ENCODE peak calls at places on chromosomes 7 and 10, in five cellular contexts. L is RWPE1, D is right lobe of liver, T is GM13977, F is left lung. U is an unnamed sample.

GRCh38 chr7:149126662-149127321 is 668 bp upstream of the ZNF425 start:
- DNase-seq in L (peak), D (peak), T (peak), F (peak), U (peak)

GRCh38 chr7:38220452-38220851 is 42.4 kb downstream of the STARD3NL start:
- DNase-seq in L (no peak), D (no peak), T (no peak), F (no peak), U (no peak)

GRCh38 chr7:35988105-35988504 is 164.9 kb upstream of the EEPD1 start:
- DNase-seq in L (no peak), D (no peak), T (no peak), F (no peak), U (no peak)

GRCh38 chr7:139108256-139109187 is 998 bp downstream of the ZC3HAV1 start:
- DNase-seq in L (peak), D (peak), T (peak), F (peak), U (peak)

GRCh38 chr10:12717981-12718707 is 283.4 kb downstream of the CCDC3 start:
- DNase-seq in L (peak), D (no peak), T (no peak), F (no peak), U (no peak)

GRCh38 chr7:4241791-4242190 is 440.3 kb upstream of the FOXK1 start:
- DNase-seq in L (no peak), D (no peak), T (no peak), F (no peak), U (no peak)

GRCh38 chr7:116863168-116863670 is 832 bp downstream of the CAPZA2 start:
- DNase-seq in L (peak), D (peak), T (peak), F (no peak), U (no peak)

GRCh38 chr10:97153276-97153850 is 32.4 kb downstream of the SLIT1 start:
- DNase-seq in L (no peak), D (no peak), T (no peak), F (no peak), U (no peak)

GRCh38 chr10:9508616-9509015 is 1454.1 kb downstream of the GATA3 start:
- DNase-seq in L (no peak), D (no peak), T (no peak), F (no peak), U (no peak)

GRCh38 chr10:3672220-3672619 is 112.8 kb downstream of the KLF6 start:
- DNase-seq in L (no peak), D (no peak), T (no peak), F (no peak), U (no peak)

GRCh38 chr10:132532784-132533560 is 4.6 kb upstream of the INPP5A start:
- DNase-seq in L (peak), D (no peak), T (no peak), F (peak), U (no peak)

GRCh38 chr10:90321132-90321816 is 536.6 kb downstream of the HTR7 start:
- DNase-seq in L (no peak), D (no peak), T (no peak), F (no peak), U (no peak)

GRCh38 chr7:42739591-42739990 is 172.3 kb downstream of the C7orf25 start:
- DNase-seq in L (no peak), D (no peak), T (no peak), F (no peak), U (no peak)

GRCh38 chr7:150778014-150778737 is 22.0 kb downstream of the TMEM176B start:
- DNase-seq in L (no peak), D (peak), T (no peak), F (no peak), U (no peak)

GRCh38 chr10:33571616-33572015 is 237.1 kb upstream of the NRP1 start:
- DNase-seq in L (peak), D (no peak), T (no peak), F (no peak), U (no peak)

GRCh38 chr10:127044191-127044590 is 139.0 kb downstream of the DOCK1 start:
- DNase-seq in L (peak), D (no peak), T (no peak), F (no peak), U (no peak)

GRCh38 chr10:43170491-43170890 is 32.2 kb downstream of the CSGALNACT2 start:
- DNase-seq in L (no peak), D (no peak), T (no peak), F (no peak), U (no peak)

GRCh38 chr10:21810582-21811244 is 192.8 kb downstream of the DNAJC1 start:
- DNase-seq in L (peak), D (no peak), T (no peak), F (no peak), U (no peak)

GRCh38 chr7:43572516-43573049 is 10.3 kb upstream of the STK17A start:
- DNase-seq in L (peak), D (no peak), T (no peak), F (no peak), U (no peak)

GRCh38 chr7:76317782-76318487 is 15.5 kb downstream of the HSPB1 start:
- DNase-seq in L (peak), D (peak), T (peak), F (peak), U (peak)

GRCh38 chr7:130441408-130441854 is 615 bp upstream of the CEP41 start:
- DNase-seq in L (no peak), D (no peak), T (no peak), F (no peak), U (no peak)

GRCh38 chr7:1058821-1059199 is 14.5 kb downstream of the GPR146 start:
- DNase-seq in L (no peak), D (no peak), T (no peak), F (peak), U (no peak)

GRCh38 chr7:20596653-20597052 is 18.8 kb upstream of the ABCB5 start:
- DNase-seq in L (peak), D (no peak), T (no peak), F (no peak), U (no peak)

GRCh38 chr7:82429408-82429807 is 14.2 kb downstream of the CACNA2D1 start:
- DNase-seq in L (no peak), D (no peak), T (no peak), F (no peak), U (no peak)

GRCh38 chr7:44377681-44378421 is 52.5 kb upstream of the CAMK2B start:
- DNase-seq in L (peak), D (no peak), T (peak), F (no peak), U (no peak)

GRCh38 chr10:131017566-131018285 is 293.8 kb downstream of the TCERG1L start:
- DNase-seq in L (no peak), D (peak), T (no peak), F (no peak), U (no peak)

GRCh38 chr10:68106656-68107055 is 2.6 kb upstream of the MYPN start:
- DNase-seq in L (no peak), D (no peak), T (no peak), F (no peak), U (no peak)

GRCh38 chr10:4623757-4624420 is 202.1 kb upstream of the AKR1E2 start:
- DNase-seq in L (peak), D (no peak), T (no peak), F (no peak), U (no peak)

GRCh38 chr7:80918909-80919721 is at the start of gene SEMA3C:
- DNase-seq in L (peak), D (peak), T (peak), F (peak), U (no peak)

GRCh38 chr7:39353615-39354376 is 212.4 kb upstream of the YAE1 start:
- DNase-seq in L (peak), D (peak), T (no peak), F (peak), U (no peak)

GRCh38 chr10:50312464-50313437 is 61.4 kb upstream of the ASAH2 start:
- DNase-seq in L (peak), D (no peak), T (no peak), F (no peak), U (no peak)

GRCh38 chr10:50309342-50309741 is 58.0 kb upstream of the ASAH2 start:
- DNase-seq in L (no peak), D (no peak), T (no peak), F (no peak), U (no peak)

GRCh38 chr10:50316169-50316568 is 64.9 kb upstream of the ASAH2 start:
- DNase-seq in L (no peak), D (no peak), T (no peak), F (no peak), U (no peak)

GRCh38 chr10:50314169-50315071 is 63.1 kb upstream of the ASAH2 start:
- DNase-seq in L (no peak), D (no peak), T (no peak), F (no peak), U (no peak)

GRCh38 chr10:50310560-50311174 is 59.4 kb upstream of the ASAH2 start:
- DNase-seq in L (no peak), D (peak), T (no peak), F (no peak), U (no peak)
- TF ChIP-seq CTCF in L (peak), D (peak), T (peak), F (no peak), U (no peak)

DNA sequence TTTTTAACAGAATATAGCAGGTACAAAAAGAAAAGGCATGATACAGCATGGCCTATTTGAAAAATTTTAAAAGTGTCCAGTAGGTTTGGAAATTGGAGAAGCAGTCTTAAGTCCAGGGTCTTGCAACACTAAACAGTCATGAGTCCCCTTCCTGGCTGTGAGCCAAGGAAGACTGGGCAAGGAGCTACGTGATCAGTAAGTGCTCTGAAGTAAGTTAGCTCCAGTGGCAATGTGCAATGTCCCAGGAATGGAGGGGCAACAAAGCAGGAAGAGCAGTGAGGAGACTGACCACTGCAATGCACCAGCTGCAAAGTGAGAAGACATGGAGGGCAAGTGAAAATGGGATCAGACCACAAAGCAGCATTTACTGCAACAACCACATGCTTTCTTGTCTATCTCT is 72.9 kb upstream of the GRID1 start:
- DNase-seq in L (no peak), D (peak), T (no peak), F (no peak), U (no peak)
- TF ChIP-seq CTCF in L (no peak), D (no peak), T (no peak), F (no peak), U (no peak)

DNA sequence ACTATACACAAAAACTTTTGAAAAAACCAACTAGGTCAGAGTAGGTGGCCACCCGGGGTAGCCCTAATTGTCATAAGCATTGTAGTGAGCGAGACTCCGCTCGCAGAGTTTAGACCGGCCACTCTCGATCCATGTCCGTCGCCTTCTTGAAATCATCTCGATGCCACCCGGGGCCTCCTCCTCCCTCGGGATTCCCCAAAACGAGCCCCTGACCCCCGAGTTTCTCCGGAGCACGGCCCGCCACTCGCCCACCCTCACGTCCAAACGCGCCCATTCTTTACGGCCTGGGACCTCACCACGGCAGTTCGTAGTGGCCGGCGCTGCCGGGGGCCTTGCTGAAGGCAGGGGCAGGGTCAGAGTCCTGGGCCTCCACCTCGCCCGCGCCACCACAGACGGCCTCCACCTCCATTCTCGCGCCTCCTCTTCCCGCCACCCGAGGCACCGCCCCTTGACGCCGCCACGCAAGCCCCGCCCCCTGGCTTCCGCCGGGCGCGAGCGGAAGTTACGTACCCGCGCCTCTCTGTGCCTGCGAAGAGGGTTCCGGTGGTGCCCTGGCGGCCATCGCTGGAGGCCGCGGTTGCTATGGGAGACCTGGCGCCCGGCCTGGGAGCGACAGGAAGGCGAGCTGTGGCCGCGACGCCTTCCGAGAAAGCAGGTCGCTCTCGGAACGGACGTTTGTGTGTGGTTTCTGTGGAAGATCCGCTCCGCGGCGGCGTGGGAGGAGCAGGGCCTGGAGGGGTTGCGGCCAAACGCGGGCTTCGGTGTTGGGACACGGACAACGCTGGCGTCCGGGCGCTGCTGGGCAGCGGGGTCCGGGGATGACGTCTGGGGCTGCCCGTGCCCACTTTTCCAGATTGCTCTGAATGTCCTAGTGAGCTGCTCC is at the start of gene RFC2:
- DNase-seq in L (peak), D (peak), T (peak), F (peak), U (peak)
- TF ChIP-seq CTCF in L (no peak), D (no peak), T (no peak), F (peak), U (no peak)

DNA sequence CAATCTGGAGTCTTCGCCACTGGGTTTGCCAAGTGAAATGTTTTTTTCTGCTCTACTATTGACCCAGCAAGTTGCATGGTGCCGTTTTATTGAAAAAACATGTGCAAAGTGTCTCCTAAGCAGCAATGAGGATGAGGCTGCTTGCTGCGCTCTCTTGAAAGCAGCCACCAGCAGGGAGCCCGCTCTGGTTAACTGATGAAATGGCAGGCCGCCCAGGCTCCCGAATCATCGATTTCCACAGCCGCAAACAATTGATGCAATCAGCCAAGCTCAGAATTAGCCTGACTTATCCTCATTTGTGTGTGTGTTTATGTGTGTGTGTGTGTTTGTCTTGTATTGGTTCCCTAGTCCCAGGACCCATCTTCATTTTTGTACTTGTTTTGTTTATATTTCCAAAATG is 22.2 kb upstream of the LYZL1 start:
- DNase-seq in L (no peak), D (peak), T (no peak), F (no peak), U (no peak)
- TF ChIP-seq CTCF in L (no peak), D (peak), T (no peak), F (no peak), U (no peak)

GRCh38 chr10:69801434-69802315 is at the start of gene COL13A1:
- DNase-seq in L (peak), D (no peak), T (peak), F (peak), U (no peak)
- TF ChIP-seq CTCF in L (no peak), D (no peak), T (no peak), F (no peak), U (no peak)

DNA sequence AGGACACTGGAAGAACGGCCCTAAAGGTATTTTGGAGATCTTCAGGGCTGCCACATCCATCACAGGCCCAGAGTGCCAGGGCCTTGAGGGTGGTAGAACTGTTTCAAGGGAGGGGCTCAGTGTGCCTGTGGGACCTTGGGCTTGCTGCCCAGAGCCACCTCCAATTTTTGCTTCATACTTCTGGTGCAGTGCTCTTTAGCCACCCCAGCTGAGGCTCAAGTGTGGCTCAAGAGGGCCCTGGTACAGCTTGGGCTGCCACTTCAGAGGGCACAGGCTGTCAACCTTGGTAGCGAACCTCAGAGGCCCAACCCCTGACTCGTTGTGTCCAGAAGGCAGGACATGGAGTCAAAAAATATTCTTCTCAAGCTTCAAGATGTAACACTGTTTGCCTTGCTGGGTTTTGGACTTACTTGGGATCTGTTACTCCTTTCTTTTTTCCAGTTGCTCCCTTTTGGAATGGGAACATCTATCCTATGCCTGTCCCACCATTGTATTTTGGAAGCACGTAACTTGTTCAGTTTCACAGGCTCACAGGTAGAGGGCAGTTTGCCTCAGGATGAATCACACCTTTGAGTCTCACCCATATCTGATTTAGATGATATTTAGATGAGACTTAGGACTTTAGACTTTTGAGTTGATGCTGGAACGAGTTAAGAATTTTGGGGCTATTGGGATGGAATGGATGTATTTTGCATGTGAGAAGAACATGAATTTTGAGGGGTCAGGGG is 224.8 kb downstream of the RPS24 start:
- DNase-seq in L (no peak), D (no peak), T (no peak), F (no peak), U (no peak)
- TF ChIP-seq CTCF in L (no peak), D (peak), T (peak), F (no peak), U (no peak)

GRCh38 chr10:79981673-79982485 is 33.0 kb upstream of the SFTPD start:
- DNase-seq in L (peak), D (peak), T (peak), F (peak), U (peak)
- TF ChIP-seq CTCF in L (no peak), D (peak), T (no peak), F (no peak), U (no peak)

GRCh38 chr10:106722524-106722923 is 442.0 kb downstream of the SORCS1 start:
- DNase-seq in L (peak), D (no peak), T (no peak), F (no peak), U (no peak)
- TF ChIP-seq CTCF in L (no peak), D (peak), T (no peak), F (no peak), U (no peak)